ENCODE peak calls at places on chromosomes 11 and 22, in six cellular contexts. G is A549, T is IMR-90, F is GM12878, U is SK-N-SH, J is HepG2. Y is an unnamed sample.
A peak's percentile ranks its signal among the peaks of the same experiment; 100 is the strongest.

GRCh38 chr22:43404673-43405385 is 7.0 kb upstream of the MPPED1 start:
- DNase-seq in G (no peak), T (no peak), F (no peak), U (no peak), J (no peak), Y (no peak)

GRCh38 chr11:18222814-18223421 is 13.7 kb downstream of the SAA4 start:
- DNase-seq in G (no peak), T (no peak), F (no peak), U (no peak), J (no peak), Y (no peak)

GRCh38 chr22:38303974-38304373 is 13.3 kb downstream of the CSNK1E start:
- DNase-seq in G (no peak), T (no peak), F (no peak), U (no peak), J (no peak), Y (no peak)

GRCh38 chr11:117816151-117816741 is 8.3 kb downstream of the FXYD2 start:
- DNase-seq in G (no peak), T (peak; percentile 30), F (no peak), U (peak; percentile 71), J (peak; percentile 65), Y (no peak)

GRCh38 chr11:128482512-128483191 is 104.7 kb downstream of the ETS1 start:
- DNase-seq in G (no peak), T (peak; percentile 46), F (no peak), U (no peak), J (no peak), Y (no peak)

GRCh38 chr11:79493555-79494171 is 52.8 kb upstream of the TENM4 start:
- DNase-seq in G (peak; percentile 70), T (peak; percentile 62), F (no peak), U (peak; percentile 85), J (peak; percentile 47), Y (peak; percentile 66)

GRCh38 chr22:44256085-44256484 is 56.7 kb downstream of the SHISAL1 start:
- DNase-seq in G (no peak), T (no peak), F (no peak), U (no peak), J (no peak), Y (no peak)

GRCh38 chr11:75035911-75036536 is 47.3 kb downstream of the NEU3 start:
- DNase-seq in G (no peak), T (no peak), F (no peak), U (no peak), J (no peak), Y (no peak)

GRCh38 chr11:87180743-87181142 is 143.0 kb downstream of the TMEM135 start:
- DNase-seq in G (no peak), T (peak; percentile 65), F (no peak), U (no peak), J (no peak), Y (no peak)

GRCh38 chr22:21790359-21790758 is 54.8 kb upstream of the YPEL1 start:
- DNase-seq in G (no peak), T (no peak), F (no peak), U (no peak), J (no peak), Y (no peak)

GRCh38 chr11:118216621-118217526 is 7.9 kb downstream of the JAML start:
- DNase-seq in G (no peak), T (no peak), F (no peak), U (no peak), J (no peak), Y (no peak)

GRCh38 chr11:126328938-126329643 is 25.2 kb downstream of the DCPS start:
- DNase-seq in G (no peak), T (no peak), F (no peak), U (no peak), J (no peak), Y (no peak)

GRCh38 chr11:75635009-75635909 is 33.6 kb downstream of the MAP6 start:
- DNase-seq in G (no peak), T (peak; percentile 72), F (no peak), U (no peak), J (no peak), Y (peak; percentile 18)

GRCh38 chr11:66548041-66548440 is 1.3 kb downstream of the ACTN3 start:
- DNase-seq in G (no peak), T (no peak), F (no peak), U (no peak), J (no peak), Y (no peak)

DNA sequence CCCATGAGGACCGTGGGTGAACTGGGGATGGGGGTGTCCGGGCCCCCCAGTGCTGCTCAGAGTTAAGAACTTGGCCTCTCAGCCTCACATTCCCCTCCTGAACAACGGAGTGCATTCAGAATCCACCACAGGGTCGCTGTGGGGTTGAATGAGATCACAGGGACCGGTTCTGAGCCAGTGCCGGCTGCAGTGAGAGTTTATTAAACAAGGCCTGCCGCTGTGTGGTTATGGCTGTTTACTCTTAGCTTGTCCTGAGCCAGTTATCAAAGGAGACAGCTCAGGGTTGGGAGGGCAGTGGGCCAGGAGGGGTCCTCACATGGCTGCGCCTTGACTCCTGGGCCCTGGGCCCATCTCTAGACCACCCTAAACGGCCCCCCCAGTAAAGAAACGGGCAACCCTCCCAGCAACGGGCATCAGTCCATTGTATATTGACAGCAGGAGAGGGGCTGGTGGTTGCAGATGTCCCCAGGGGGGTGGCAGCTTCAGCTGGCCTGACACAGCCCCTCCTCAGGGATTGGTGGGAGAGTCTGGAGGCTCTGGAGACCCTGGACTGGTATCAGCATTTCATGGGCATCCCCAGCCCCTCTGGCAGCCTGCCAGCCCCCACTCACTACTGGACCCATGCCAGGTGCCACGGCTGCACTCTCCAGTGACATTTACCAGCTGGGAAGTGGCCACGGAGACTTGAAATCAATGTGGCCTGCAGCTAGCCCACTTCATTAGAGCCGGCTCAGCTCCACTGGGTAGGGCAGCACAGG is 15.1 kb upstream of the CABP7 start:
- DNase-seq in G (no peak), T (peak; percentile 76), F (no peak), U (peak; percentile 89), J (peak; percentile 83), Y (no peak)
- TF ChIP-seq SMC3 in G (no peak), T (peak; percentile 3), F (no peak), U (no peak), J (no peak), Y (no peak)

DNA sequence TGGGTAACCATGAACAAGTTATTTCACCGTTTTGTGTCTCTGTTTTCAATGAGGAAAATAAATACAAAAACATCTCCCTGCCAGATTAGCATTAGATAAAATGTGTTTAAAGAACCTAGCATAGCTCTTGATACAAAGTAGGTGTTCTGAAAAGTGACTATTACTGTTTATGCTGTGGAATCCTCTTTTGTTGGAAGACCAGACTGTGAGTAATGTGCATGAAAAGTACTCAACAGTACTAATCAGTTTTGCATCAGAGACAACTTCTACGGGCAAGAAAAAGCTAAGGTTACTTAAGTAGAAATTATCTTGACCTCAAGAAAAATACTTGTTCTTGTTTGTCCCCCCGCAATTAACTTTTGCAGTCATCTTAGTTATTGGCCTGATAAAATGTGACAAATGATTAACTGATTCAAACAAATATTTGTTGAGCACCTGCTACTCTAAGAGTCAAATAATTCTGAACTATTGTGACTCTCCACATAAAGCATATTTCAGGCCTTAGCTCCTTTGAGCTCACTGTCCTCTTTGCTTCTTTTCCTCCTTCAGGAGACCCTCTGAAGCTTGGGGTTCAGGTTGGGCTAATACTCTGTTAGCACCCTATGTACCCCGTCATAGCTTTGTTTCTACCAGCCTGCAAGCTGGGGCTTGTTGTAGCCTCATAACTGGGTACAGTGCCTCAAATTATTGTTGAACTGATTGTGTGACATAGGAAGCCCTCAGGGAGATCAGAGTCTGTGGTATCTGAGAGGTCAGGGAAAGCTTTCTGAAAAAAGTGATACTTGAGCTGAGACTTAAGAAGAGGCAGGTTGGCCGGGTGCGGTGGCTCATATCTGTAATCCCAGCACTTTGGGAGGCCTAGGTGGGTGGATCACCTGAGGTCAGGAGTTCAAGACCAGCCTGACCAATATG is 24.5 kb downstream of the DIXDC1 start:
- DNase-seq in G (no peak), T (no peak), F (no peak), U (no peak), J (no peak), Y (no peak)
- TF ChIP-seq RAD21 in G (no peak), T (no peak), F (no peak), U (no peak), J (no peak), Y (no peak)

GRCh38 chr11:95676280-95676679 is 113.3 kb downstream of the FAM76B start:
- DNase-seq in G (no peak), T (no peak), F (no peak), U (no peak), J (no peak), Y (no peak)

GRCh38 chr11:95678988-95679387 is 110.6 kb downstream of the FAM76B start:
- DNase-seq in G (no peak), T (no peak), F (no peak), U (no peak), J (no peak), Y (no peak)

GRCh38 chr11:95675585-95675984 is 114.0 kb downstream of the FAM76B start:
- DNase-seq in G (no peak), T (no peak), F (no peak), U (no peak), J (no peak), Y (no peak)

GRCh38 chr11:95671768-95672167 is 117.8 kb downstream of the FAM76B start:
- DNase-seq in G (no peak), T (peak; percentile 45), F (no peak), U (no peak), J (no peak), Y (no peak)

DNA sequence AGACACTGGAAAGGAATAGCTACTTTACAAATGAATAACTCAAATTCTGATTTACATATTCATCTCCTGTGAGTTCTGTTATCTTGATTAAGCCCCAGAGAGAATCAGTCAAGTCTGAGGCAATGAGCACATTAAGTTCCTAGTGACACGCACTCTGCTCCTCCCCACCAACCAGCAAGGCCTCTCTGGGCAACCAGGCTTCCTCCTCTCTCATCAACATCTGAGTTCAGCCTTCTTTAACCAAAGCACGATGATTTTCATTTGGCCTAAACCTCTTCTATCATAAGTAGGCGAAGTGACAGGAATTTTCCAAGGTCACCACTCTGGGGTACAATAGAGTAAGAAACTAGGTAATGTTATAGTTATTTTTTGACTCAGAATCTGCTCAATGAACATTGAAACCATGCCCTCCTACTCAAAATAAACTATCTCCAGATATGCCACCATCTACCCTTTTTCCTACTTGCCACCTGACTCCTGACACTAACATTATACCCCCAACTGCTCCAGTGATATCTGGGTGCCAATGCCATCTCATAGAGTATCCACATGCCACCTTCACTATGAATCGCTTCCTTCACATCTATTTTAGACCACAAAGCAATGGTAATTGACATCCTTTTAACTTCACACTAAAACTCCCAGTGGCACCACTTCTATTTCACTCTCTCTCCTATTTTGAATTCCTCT is 114.8 kb downstream of the FAM76B start:
- DNase-seq in G (no peak), T (no peak), F (no peak), U (no peak), J (no peak), Y (no peak)
- TF ChIP-seq SMC3 in G (no peak), T (no peak), F (no peak), U (no peak), J (no peak), Y (no peak)

DNA sequence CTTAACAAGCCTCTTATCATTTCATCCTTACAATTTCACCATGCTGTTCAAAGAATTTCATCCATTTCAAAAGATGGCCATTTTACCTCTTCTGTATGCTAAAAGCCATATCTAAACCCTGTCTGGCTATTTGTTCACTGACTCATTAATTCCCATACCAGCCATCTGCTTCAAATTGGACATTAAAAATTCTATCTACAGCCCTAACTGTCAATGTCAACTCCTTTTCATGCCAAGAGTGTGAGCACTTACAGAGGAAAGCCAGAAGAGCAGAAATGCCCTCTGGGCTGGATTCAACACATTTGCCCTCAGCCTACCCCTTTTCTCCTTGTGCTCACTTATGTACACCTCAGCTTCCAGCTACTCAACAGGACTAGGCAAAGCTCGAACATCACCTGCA is 59.2 kb downstream of the SYTL2 start:
- DNase-seq in G (no peak), T (peak; percentile 22), F (no peak), U (no peak), J (no peak), Y (no peak)
- TF ChIP-seq RAD21 in G (no peak), T (no peak), F (no peak), U (no peak), J (no peak), Y (no peak)

Y was measured in K562.